ENCODE peak calls at places on chromosomes 11 and 22, in nine cellular contexts. Y is cardiac fibroblast, O is testis, F is heart left ventricle, L is MM.1S, G is retinal pigment epithelial cell, X is AG09309, N is neuronal stem cell, H is tibial nerve. C is an unnamed sample.

GRCh38 chr11:116239247-116239646 is 533.5 kb downstream of the BUD13 start:
- DNase-seq in Y (no peak), O (no peak), F (no peak), L (no peak), G (no peak), X (no peak), N (no peak), H (no peak), C (no peak)

GRCh38 chr22:33940741-33941140 is 20.5 kb upstream of the LARGE1 start:
- DNase-seq in Y (no peak), O (no peak), F (no peak), L (no peak), G (no peak), X (no peak), N (no peak), H (no peak), C (no peak)

GRCh38 chr22:24437820-24438328 is 10.5 kb downstream of the ADORA2A start:
- DNase-seq in Y (no peak), O (no peak), F (no peak), L (peak; percentile 36), G (no peak), X (no peak), N (no peak), H (no peak), C (no peak)

GRCh38 chr11:117875397-117876048 is 935 bp downstream of the FXYD6 start:
- DNase-seq in Y (no peak), O (peak; percentile 54), F (no peak), L (no peak), G (no peak), X (no peak), N (no peak), H (no peak), C (no peak)

GRCh38 chr11:3808846-3809623 is 675 bp downstream of the PGAP2 start:
- DNase-seq in Y (peak; percentile 55), O (no peak), F (no peak), L (peak; percentile 86), G (peak; percentile 53), X (no peak), N (no peak), H (no peak), C (peak; percentile 34)

GRCh38 chr11:128288368-128288767 is 299.0 kb downstream of the ETS1 start:
- DNase-seq in Y (peak; percentile 17), O (no peak), F (no peak), L (no peak), G (no peak), X (no peak), N (no peak), H (no peak), C (no peak)

GRCh38 chr11:122668562-122669090 is 13.1 kb downstream of the UBASH3B start:
- DNase-seq in Y (peak; percentile 95), O (no peak), F (no peak), L (no peak), G (no peak), X (no peak), N (no peak), H (no peak), C (no peak)

GRCh38 chr11:19316434-19316833 is 75.7 kb upstream of the E2F8 start:
- DNase-seq in Y (peak; percentile 9), O (peak; percentile 30), F (peak; percentile 56), L (no peak), G (no peak), X (no peak), N (no peak), H (peak; percentile 49), C (peak; percentile 64)

GRCh38 chr22:21829523-21829922 is 37.9 kb downstream of the MAPK1 start:
- DNase-seq in Y (no peak), O (no peak), F (no peak), L (no peak), G (no peak), X (no peak), N (no peak), H (no peak), C (no peak)

GRCh38 chr11:80096736-80097135 is 655.9 kb upstream of the TENM4 start:
- DNase-seq in Y (peak; percentile 14), O (no peak), F (no peak), L (no peak), G (no peak), X (peak; percentile 63), N (no peak), H (no peak), C (no peak)

GRCh38 chr22:37153901-37154300 is 4.2 kb upstream of the IL2RB start:
- DNase-seq in Y (no peak), O (no peak), F (no peak), L (no peak), G (no peak), X (no peak), N (no peak), H (no peak), C (no peak)

GRCh38 chr11:128903248-128904041 is 12.3 kb downstream of the KCNJ5 start:
- DNase-seq in Y (no peak), O (no peak), F (peak; percentile 54), L (no peak), G (no peak), X (no peak), N (no peak), H (peak; percentile 58), C (no peak)

GRCh38 chr22:46553189-46553588 is 15.8 kb upstream of the CELSR1 start:
- DNase-seq in Y (no peak), O (no peak), F (no peak), L (no peak), G (no peak), X (no peak), N (no peak), H (no peak), C (no peak)

GRCh38 chr11:117972589-117973445 is 13.4 kb upstream of the IL10RA start:
- DNase-seq in Y (no peak), O (no peak), F (no peak), L (no peak), G (no peak), X (no peak), N (no peak), H (no peak), C (no peak)

GRCh38 chr11:74284466-74284865 is 27.0 kb downstream of the P4HA3 start:
- DNase-seq in Y (no peak), O (no peak), F (no peak), L (no peak), G (no peak), X (no peak), N (no peak), H (no peak), C (no peak)

GRCh38 chr11:116955949-116956348 is 118.5 kb upstream of the APOA1 start:
- DNase-seq in Y (no peak), O (no peak), F (peak; percentile 31), L (no peak), G (no peak), X (no peak), N (no peak), H (no peak), C (no peak)

GRCh38 chr11:95723353-95723942 is 66.1 kb downstream of the FAM76B start:
- DNase-seq in Y (no peak), O (no peak), F (no peak), L (no peak), G (no peak), X (no peak), N (no peak), H (no peak), C (no peak)
- H3K4me3 ChIP-seq in Y (no peak overlapping the region), O (no peak overlapping the region), F (no peak overlapping the region), L (no peak overlapping the region), G (no peak overlapping the region), X (no peak overlapping the region), N (no peak overlapping the region), H (no peak overlapping the region), C (no peak overlapping the region)

GRCh38 chr11:82960779-82961143 is 59.2 kb downstream of the DDIAS start:
- DNase-seq in Y (no peak), O (no peak), F (no peak), L (no peak), G (no peak), X (no peak), N (no peak), H (no peak), C (no peak)
- H3K4me3 ChIP-seq in Y (no peak overlapping the region), O (no peak overlapping the region), F (no peak overlapping the region), L (no peak overlapping the region), G (no peak overlapping the region), X (no peak overlapping the region), N (no peak overlapping the region), H (no peak overlapping the region), C (no peak overlapping the region)

DNA sequence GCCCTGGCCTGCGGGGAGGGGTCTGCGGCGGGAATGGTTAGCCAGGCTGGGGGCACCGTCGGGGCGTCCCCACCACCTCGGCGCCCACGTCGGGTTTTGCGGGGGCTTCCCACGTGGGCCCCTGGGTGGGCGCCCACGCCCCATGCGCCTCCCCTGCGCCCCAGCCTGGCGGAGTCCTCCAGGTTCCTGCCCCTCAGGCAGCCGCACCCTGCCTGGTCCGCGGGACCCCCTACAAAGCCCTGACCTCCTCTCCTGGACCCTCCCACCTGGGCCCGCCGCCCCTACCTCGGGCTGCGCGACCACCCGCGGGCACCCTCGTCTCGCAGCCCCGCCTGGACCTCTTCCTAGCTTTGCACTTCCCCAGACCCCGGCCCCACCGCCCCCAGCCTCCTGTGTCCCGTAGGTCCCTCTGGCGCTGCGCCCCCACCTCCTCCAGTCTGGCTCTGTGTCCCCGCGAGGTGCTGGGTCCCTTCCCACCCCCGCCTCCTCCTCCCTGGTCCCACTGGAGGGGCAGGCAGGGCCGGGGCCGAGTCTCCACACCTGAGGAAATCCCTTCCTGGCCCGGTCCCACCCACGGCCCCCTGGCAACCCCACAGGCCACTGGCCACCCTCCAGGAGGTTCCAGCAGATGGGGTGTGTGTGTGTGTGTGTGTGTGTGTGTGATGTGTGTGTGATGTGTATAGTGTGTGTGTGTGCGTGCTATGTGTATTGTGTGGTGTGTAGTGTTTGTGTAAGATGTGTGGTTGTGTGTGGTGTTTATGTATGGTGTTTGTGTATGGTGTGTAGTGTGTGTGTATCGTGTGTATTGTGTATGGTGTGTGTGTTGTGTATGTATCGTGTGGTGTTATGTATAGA is 11.8 kb downstream of the PIM3 start:
- DNase-seq in Y (no peak), O (no peak), F (peak; percentile 34), L (peak; percentile 0), G (no peak), X (no peak), N (no peak), H (no peak), C (peak; percentile 78)
- H3K4me3 ChIP-seq in Y (no peak overlapping the region), O (peak overlapping the region; percentile 54), F (no peak overlapping the region), L (no peak overlapping the region), G (peak overlapping the region; percentile 41), X (no peak overlapping the region), N (peak overlapping the region; percentile 47), H (peak overlapping the region; percentile 57), C (no peak overlapping the region)

GRCh38 chr11:119363874-119364590 is 17.5 kb downstream of the USP2 start:
- DNase-seq in Y (no peak), O (peak; percentile 71), F (peak; percentile 67), L (no peak), G (no peak), X (no peak), N (peak; percentile 63), H (no peak), C (peak; percentile 89)

GRCh38 chr11:119363081-119363861 is 16.8 kb upstream of the MFRP start:
- DNase-seq in Y (no peak), O (no peak), F (no peak), L (no peak), G (no peak), X (no peak), N (no peak), H (no peak), C (no peak)

GRCh38 chr11:119362741-119363080 is 16.2 kb upstream of the MFRP start:
- DNase-seq in Y (no peak), O (no peak), F (no peak), L (no peak), G (no peak), X (no peak), N (no peak), H (no peak), C (no peak)

GRCh38 chr11:119361056-119361787 is 14.7 kb upstream of the MFRP start:
- DNase-seq in Y (peak; percentile 74), O (no peak), F (peak; percentile 89), L (peak; percentile 30), G (peak; percentile 69), X (peak; percentile 46), N (peak; percentile 62), H (no peak), C (peak; percentile 88)

GRCh38 chr11:119361961-119362725 is 15.6 kb upstream of the MFRP start:
- DNase-seq in Y (no peak), O (no peak), F (no peak), L (no peak), G (no peak), X (no peak), N (no peak), H (no peak), C (no peak)
- H3K4me3 ChIP-seq in Y (no peak overlapping the region), O (no peak overlapping the region), F (peak overlapping the region; percentile 66), L (no peak overlapping the region), G (peak overlapping the region; percentile 48), X (no peak overlapping the region), N (no peak overlapping the region), H (peak overlapping the region; percentile 62), C (no peak overlapping the region)

C was measured in aorta.